ENCODE peak calls at places on chromosomes 5 and 9, in seven cellular contexts. E, J, G, T, A, L and V are unnamed samples.
A peak's percentile ranks its signal among the peaks of the same experiment; 100 is the strongest.

GRCh38 chr9:137987244-137988030 is 109.9 kb downstream of the CACNA1B start:
- DNase-seq in E (no peak), J (no peak), G (peak; percentile 39), T (no peak), A (no peak), L (no peak), V (peak; percentile 25)

GRCh38 chr9:87464110-87464991 is 33.3 kb upstream of the DAPK1 start:
- DNase-seq in E (no peak), J (no peak), G (no peak), T (peak; percentile 57), A (no peak), L (peak; percentile 54), V (peak; percentile 11)

GRCh38 chr5:107558951-107559350 is 111.8 kb downstream of the EFNA5 start:
- DNase-seq in E (no peak), J (no peak), G (no peak), T (no peak), A (no peak), L (no peak), V (no peak)

GRCh38 chr5:131252824-131253171 is 11.1 kb upstream of the CDC42SE2 start:
- DNase-seq in E (no peak), J (peak; percentile 48), G (no peak), T (no peak), A (peak; percentile 49), L (no peak), V (no peak)

GRCh38 chr9:126297656-126298318 is 28.8 kb upstream of the MVB12B start:
- DNase-seq in E (no peak), J (no peak), G (no peak), T (no peak), A (no peak), L (no peak), V (no peak)

GRCh38 chr9:128124451-128124850 is 3.1 kb downstream of the PTGES2 start:
- DNase-seq in E (no peak), J (peak; percentile 16), G (no peak), T (no peak), A (no peak), L (no peak), V (no peak)

GRCh38 chr9:81146684-81147337 is 542.5 kb downstream of the TLE1 start:
- DNase-seq in E (no peak), J (no peak), G (peak; percentile 67), T (no peak), A (no peak), L (peak; percentile 29), V (no peak)

GRCh38 chr5:150801117-150801927 is 22.8 kb downstream of the SMIM3 start:
- DNase-seq in E (peak; percentile 84), J (no peak), G (no peak), T (peak; percentile 77), A (no peak), L (peak; percentile 78), V (peak; percentile 88)

GRCh38 chr9:137705443-137705863 is 86.6 kb downstream of the EHMT1 start:
- DNase-seq in E (no peak), J (no peak), G (no peak), T (no peak), A (no peak), L (no peak), V (no peak)

GRCh38 chr5:139402561-139403158 is 1.2 kb downstream of the SPATA24 start:
- DNase-seq in E (peak; percentile 26), J (peak; percentile 23), G (no peak), T (no peak), A (no peak), L (no peak), V (peak; percentile 23)